ENCODE peak calls at places on chromosomes 13 and 19, in ten cellular contexts. T, A, S, O, J, C, N, U, H and R are unnamed samples.

GRCh38 chr19:24065865-24066604 is 21.0 kb upstream of the ZNF254 start:
- DNase-seq in J (no peak), O (no peak), A (no peak), N (no peak), C (no peak), H (no peak), U (no peak), S (no peak), T (no peak), R (no peak)

GRCh38 chr19:31074751-31075150 is 274.5 kb downstream of the TSHZ3 start:
- DNase-seq in C (no peak), H (no peak), T (no peak), O (no peak), U (no peak), A (no peak), J (no peak), S (no peak), N (no peak), R (no peak)

GRCh38 chr19:56137405-56137804 is 3.7 kb upstream of the ZNF444 start:
- DNase-seq in J (no peak), C (no peak), N (no peak), H (no peak), O (peak; percentile 3), S (no peak), U (no peak), A (peak; percentile 88), T (no peak), R (no peak)

GRCh38 chr19:850221-850978 is 1.7 kb upstream of the ELANE start:
- DNase-seq in S (peak; percentile 95), J (no peak), H (peak; percentile 91), N (no peak), A (peak; percentile 75), T (no peak), C (no peak), O (no peak), U (peak; percentile 84), R (no peak)

GRCh38 chr19:20278342-20278741 is 111.3 kb downstream of the ZNF486 start:
- DNase-seq in O (no peak), C (peak; percentile 2), T (no peak), N (no peak), A (no peak), H (no peak), U (no peak), J (peak; percentile 9), S (no peak), R (no peak)

GRCh38 chr19:34639491-34640085 is 37.4 kb downstream of the SCGB2B2 start:
- DNase-seq in N (peak; percentile 56), A (no peak), C (peak; percentile 35), J (peak; percentile 74), T (peak; percentile 57), S (no peak), U (peak; percentile 32), O (peak; percentile 59), H (peak; percentile 58), R (peak; percentile 21)

GRCh38 chr19:30036154-30037129 is 94.4 kb downstream of the URI1 start:
- DNase-seq in C (no peak), S (no peak), H (peak; percentile 3), O (no peak), N (no peak), A (no peak), J (no peak), T (no peak), U (no peak), R (no peak)

GRCh38 chr19:54168174-54168917 is 4.6 kb downstream of the TMC4 start:
- DNase-seq in U (peak; percentile 91), J (peak; percentile 88), T (peak; percentile 96), S (peak; percentile 96), C (peak; percentile 87), O (peak; percentile 62), A (peak; percentile 97), N (peak; percentile 89), H (peak; percentile 84), R (peak; percentile 81)

GRCh38 chr13:99656092-99656745 is 154.9 kb downstream of the TM9SF2 start:
- DNase-seq in J (peak; percentile 83), N (peak; percentile 71), S (no peak), U (peak; percentile 53), T (peak; percentile 87), C (peak; percentile 68), H (peak; percentile 71), O (peak; percentile 94), A (peak; percentile 72), R (peak; percentile 67)

GRCh38 chr13:50161052-50161451 is 145.8 kb downstream of the KCNRG start:
- DNase-seq in T (no peak), O (no peak), J (no peak), C (no peak), U (no peak), A (no peak), H (peak; percentile 51), S (no peak), N (no peak), R (no peak)

GRCh38 chr19:14368011-14368513 is 13.2 kb upstream of the ADGRE5 start:
- DNase-seq in S (no peak), N (no peak), O (no peak), H (no peak), T (no peak), A (no peak), U (no peak), J (peak; percentile 68), C (no peak), R (no peak)

GRCh38 chr19:37990362-37990761 is 83.4 kb downstream of the SIPA1L3 start:
- DNase-seq in C (no peak), T (no peak), A (no peak), H (no peak), S (no peak), N (no peak), O (no peak), J (no peak), U (no peak), R (no peak)

GRCh38 chr13:106033634-106034033 is 501.8 kb downstream of the EFNB2 start:
- DNase-seq in U (peak; percentile 2), J (no peak), S (no peak), T (no peak), A (no peak), C (no peak), O (no peak), H (peak; percentile 38), N (peak; percentile 13), R (no peak)

GRCh38 chr19:16594681-16595091 is 22.5 kb upstream of the SLC35E1 start:
- DNase-seq in H (no peak), U (no peak), N (no peak), O (no peak), S (peak; percentile 31), J (peak; percentile 67), T (no peak), A (no peak), C (no peak), R (no peak)

GRCh38 chr19:38452430-38453366 is 19.2 kb downstream of the RYR1 start:
- DNase-seq in C (peak; percentile 47), U (no peak), A (no peak), H (no peak), O (no peak), N (peak; percentile 96), J (peak; percentile 46), S (no peak), T (peak; percentile 27), R (no peak)